ENCODE peak calls at places on chromosomes 6 and 20, in six cellular contexts. N is BE2C, G is transverse colon, P is H1, Z is pancreas, I is spleen. K is an unnamed sample.

GRCh38 chr20:21147593-21147992 is 21.7 kb downstream of the KIZ start:
- DNase-seq in I (no peak), G (no peak), N (no peak), P (no peak), Z (no peak), K (no peak)

GRCh38 chr6:159981591-159982245 is 12.8 kb downstream of the IGF2R start:
- DNase-seq in N (no peak), Z (peak; percentile 35), P (no peak), G (peak; percentile 55), I (peak; percentile 89), K (peak; percentile 70)

GRCh38 chr6:159692303-159693127 is 526 bp downstream of the SOD2 start:
- DNase-seq in P (no peak), Z (peak; percentile 52), I (peak; percentile 93), N (peak; percentile 50), G (peak; percentile 71), K (no peak)

GRCh38 chr6:10398439-10399218 is 16.2 kb downstream of the TFAP2A start:
- DNase-seq in I (peak; percentile 46), G (no peak), P (no peak), Z (no peak), N (no peak), K (no peak)

GRCh38 chr6:81384921-81385320 is 367.6 kb downstream of the TENT5A start:
- DNase-seq in N (no peak), Z (no peak), I (no peak), P (no peak), G (no peak), K (no peak)

GRCh38 chr6:81938014-81938761 is 185.7 kb upstream of the TENT5A start:
- DNase-seq in N (no peak), G (no peak), Z (peak; percentile 29), P (no peak), I (no peak), K (no peak)

GRCh38 chr6:159106627-159107241 is 61.9 kb upstream of the TAGAP start:
- DNase-seq in P (no peak), I (peak; percentile 90), G (peak; percentile 83), N (peak; percentile 67), Z (peak; percentile 78), K (no peak)

GRCh38 chr20:44001667-44002596 is 87.3 kb downstream of the TOX2 start:
- DNase-seq in G (peak; percentile 30), P (no peak), N (no peak), I (no peak), Z (no peak), K (no peak)

GRCh38 chr6:90103056-90103793 is 193.4 kb downstream of the BACH2 start:
- DNase-seq in G (no peak), N (no peak), I (no peak), P (no peak), Z (no peak), K (no peak)

GRCh38 chr6:108868551-108869145 is 20.4 kb downstream of the ARMC2 start:
- DNase-seq in Z (no peak), P (no peak), G (no peak), I (no peak), N (no peak), K (no peak)
- H3K4me3 ChIP-seq in Z (no peak overlapping the region), P (no peak overlapping the region), G (no peak overlapping the region), I (no peak overlapping the region), N (no peak overlapping the region), K (no peak overlapping the region)

DNA sequence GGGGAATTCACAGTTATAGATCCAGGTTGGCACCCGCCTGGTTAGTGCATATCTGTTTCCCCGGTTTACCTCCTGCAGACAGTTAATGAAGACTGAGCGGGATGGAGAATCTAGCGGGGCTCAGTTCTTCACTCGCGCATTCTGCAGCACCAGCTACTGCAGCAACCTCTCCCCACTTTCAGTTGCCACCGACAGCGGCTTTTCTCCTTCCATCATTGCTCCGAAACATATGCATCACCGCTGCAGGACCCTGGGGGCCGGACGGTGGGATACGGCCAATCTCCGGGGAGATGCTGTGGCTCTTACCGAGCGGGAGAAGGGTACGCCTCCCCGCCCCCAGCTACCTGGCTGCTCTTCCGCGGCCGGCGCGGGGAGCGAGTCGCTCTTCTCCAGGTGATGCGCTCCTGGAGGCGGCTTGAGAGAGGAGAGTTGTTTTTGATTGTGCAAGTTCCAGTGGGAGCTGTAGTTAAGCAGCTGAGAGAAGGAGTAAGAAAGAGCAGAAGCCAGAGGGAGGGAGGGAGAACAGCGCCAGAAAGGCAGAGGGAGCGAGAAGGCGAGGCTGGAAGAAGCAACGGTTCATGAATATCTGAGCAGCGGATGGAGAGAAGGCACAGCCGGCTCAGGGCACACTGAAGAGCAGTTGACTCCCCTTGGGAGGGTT is at the start of gene SGK1:
- DNase-seq in Z (no peak), G (no peak), N (peak; percentile 31), P (no peak), I (peak; percentile 79), K (no peak)
- TF ChIP-seq CTCF in Z (no peak), G (no peak), N (peak; percentile 11), P (peak; percentile 12), I (no peak), K (no peak)

GRCh38 chr6:108168501-108168979 is 2.7 kb downstream of the NR2E1 start:
- DNase-seq in Z (no peak), P (no peak), N (peak; percentile 61), I (peak; percentile 88), G (peak; percentile 29), K (no peak)
- H3K4me3 ChIP-seq in Z (no peak overlapping the region), P (no peak overlapping the region), N (peak overlapping the region; percentile 49), I (peak overlapping the region; percentile 44), G (peak overlapping the region; percentile 7), K (no peak overlapping the region)

GRCh38 chr6:127547215-127547614 is 28.1 kb upstream of the MTCL3 start:
- DNase-seq in P (no peak), N (peak; percentile 32), I (no peak), Z (no peak), G (no peak), K (no peak)
- TF ChIP-seq CTCF in P (peak; percentile 63), N (peak; percentile 61), I (no peak), Z (no peak), G (no peak), K (peak; percentile 25)

GRCh38 chr6:93416575-93417420 is 2.6 kb downstream of the EPHA7 start:
- DNase-seq in P (no peak), N (peak; percentile 35), Z (no peak), I (peak; percentile 78), G (peak; percentile 8), K (no peak)
- H3K4me3 ChIP-seq in P (peak overlapping the region; percentile 81), N (peak overlapping the region; percentile 33), Z (no peak overlapping the region), I (peak overlapping the region; percentile 60), G (peak overlapping the region; percentile 42), K (peak overlapping the region; percentile 56)

GRCh38 chr20:63856111-63856511 is 5.2 kb upstream of the ABHD16B start:
- DNase-seq in Z (no peak), G (no peak), P (no peak), I (peak; percentile 72), N (no peak), K (no peak)

GRCh38 chr20:63857751-63858392 is 3.4 kb upstream of the ABHD16B start:
- DNase-seq in Z (no peak), N (no peak), I (peak; percentile 86), G (no peak), P (no peak), K (no peak)

GRCh38 chr20:63854766-63855362 is 6.4 kb upstream of the ABHD16B start:
- DNase-seq in P (no peak), G (no peak), Z (no peak), I (peak; percentile 80), N (no peak), K (no peak)

GRCh38 chr20:63854069-63854765 is 7.1 kb upstream of the ABHD16B start:
- DNase-seq in I (peak; percentile 79), Z (no peak), G (no peak), N (no peak), P (no peak), K (no peak)

GRCh38 chr20:63855363-63856110 is 5.8 kb upstream of the ABHD16B start:
- DNase-seq in Z (no peak), G (no peak), N (no peak), P (no peak), I (peak; percentile 76), K (no peak)
- TF ChIP-seq CTCF in Z (no peak), G (no peak), N (no peak), P (no peak), I (no peak), K (no peak)

GRCh38 chr6:155197947-155198346 is 65.9 kb upstream of the CLDN20 start:
- DNase-seq in Z (no peak), I (no peak), G (no peak), P (no peak), N (no peak), K (no peak)

GRCh38 chr6:155196891-155197290 is 66.9 kb upstream of the CLDN20 start:
- DNase-seq in Z (no peak), G (no peak), N (no peak), I (no peak), P (no peak), K (no peak)

GRCh38 chr6:155200012-155200411 is 63.8 kb upstream of the CLDN20 start:
- DNase-seq in N (no peak), Z (no peak), I (no peak), P (no peak), G (no peak), K (no peak)

GRCh38 chr6:155207223-155207622 is 56.6 kb upstream of the CLDN20 start:
- DNase-seq in I (no peak), G (no peak), Z (no peak), N (no peak), P (no peak), K (no peak)

DNA sequence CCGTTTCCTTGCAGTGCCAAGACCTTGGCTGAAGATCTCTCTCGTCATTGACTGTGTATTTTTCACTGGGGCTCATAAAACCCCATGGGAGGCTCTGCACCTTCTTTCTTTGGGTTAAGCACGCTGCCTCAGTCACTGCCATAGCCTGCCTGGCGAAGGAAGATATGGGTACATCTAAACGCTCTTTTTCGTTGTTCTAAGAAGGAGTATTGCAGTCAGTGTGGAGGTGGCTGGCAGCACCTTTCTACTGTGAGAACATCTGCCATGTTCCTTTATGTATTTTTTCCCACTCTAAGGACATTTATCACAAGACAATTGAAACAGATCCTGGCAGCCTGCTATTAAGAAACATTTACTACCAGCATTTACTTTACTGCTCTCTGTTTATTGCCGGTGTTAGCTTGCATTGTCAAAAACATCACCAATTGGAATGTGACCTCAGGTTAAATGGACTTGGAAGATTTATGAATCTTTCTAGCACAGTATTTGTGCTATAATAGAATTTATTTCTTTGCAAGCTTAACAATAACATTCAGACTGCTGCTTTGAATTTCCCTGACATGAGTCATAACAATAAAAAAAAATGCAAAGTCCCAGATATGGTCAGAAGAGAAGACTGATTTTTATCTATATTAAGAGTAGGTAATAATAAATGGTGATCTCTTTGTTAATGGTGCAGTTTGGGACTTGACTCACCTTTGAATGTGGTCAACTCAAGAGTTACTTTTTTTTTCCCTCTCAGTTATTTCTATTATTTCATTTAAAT is 62.2 kb upstream of the CLDN20 start:
- DNase-seq in G (no peak), I (no peak), P (no peak), N (no peak), Z (no peak), K (no peak)
- H3K4me3 ChIP-seq in G (no peak overlapping the region), I (no peak overlapping the region), P (no peak overlapping the region), N (no peak overlapping the region), Z (no peak overlapping the region), K (no peak overlapping the region)

GRCh38 chr6:24689964-24690363 is 23.1 kb downstream of the ACOT13 start:
- DNase-seq in G (no peak), Z (no peak), P (no peak), I (no peak), N (no peak), K (no peak)

GRCh38 chr6:24690561-24690960 is 23.7 kb downstream of the ACOT13 start:
- DNase-seq in G (no peak), I (no peak), P (no peak), N (no peak), Z (no peak), K (no peak)

GRCh38 chr6:24683297-24684296 is 16.7 kb downstream of the ACOT13 start:
- DNase-seq in G (no peak), Z (no peak), I (no peak), N (no peak), P (no peak), K (no peak)

GRCh38 chr6:24691550-24691949 is 24.7 kb downstream of the ACOT13 start:
- DNase-seq in P (no peak), N (no peak), Z (no peak), I (no peak), G (no peak), K (no peak)

GRCh38 chr6:24686408-24686807 is 19.5 kb downstream of the ACOT13 start:
- DNase-seq in Z (no peak), G (no peak), N (no peak), P (no peak), I (no peak), K (no peak)
- TF ChIP-seq CTCF in Z (no peak), G (no peak), N (no peak), P (no peak), I (no peak), K (no peak)